ENCODE peak calls at places on chromosomes 12 and 14, in six cellular contexts. V is HEK293T, T is SIG-M5, G is left ventricle myocardium superior, A is NCI-H774, W is neuronal stem cell. Q is an unnamed sample.

GRCh38 chr14:53549956-53550355 is 396.8 kb upstream of the DDHD1 start:
- DNase-seq in W (no peak), T (no peak), G (no peak), V (no peak), A (no peak), Q (no peak)

GRCh38 chr14:30005114-30005698 is 77.6 kb upstream of the PRKD1 start:
- DNase-seq in T (no peak), A (peak), W (peak), V (peak), G (no peak), Q (peak)

GRCh38 chr12:99772274-99772673 is 124.7 kb downstream of the GARIN6 start:
- DNase-seq in V (no peak), G (no peak), A (no peak), T (no peak), W (no peak), Q (no peak)

GRCh38 chr12:69630191-69630590 is 19.5 kb upstream of the LRRC10 start:
- DNase-seq in T (no peak), V (no peak), G (no peak), A (no peak), W (no peak), Q (no peak)

GRCh38 chr12:95908573-95908972 is 33.8 kb downstream of the CCDC38 start:
- DNase-seq in A (no peak), T (no peak), W (no peak), V (no peak), G (no peak), Q (no peak)

GRCh38 chr12:69886101-69886500 is 61.1 kb downstream of the MYRFL start:
- DNase-seq in A (no peak), W (no peak), V (no peak), T (no peak), G (no peak), Q (peak)

GRCh38 chr12:67484788-67485480 is 163.6 kb upstream of the DYRK2 start:
- DNase-seq in V (no peak), T (no peak), G (no peak), A (no peak), W (no peak), Q (no peak)

GRCh38 chr12:66352197-66352596 is 49.9 kb downstream of the HELB start:
- DNase-seq in V (peak), G (no peak), A (no peak), T (no peak), W (no peak), Q (peak)

GRCh38 chr14:84003316-84003715 is 1526.6 kb upstream of the FLRT2 start:
- DNase-seq in T (no peak), G (no peak), A (no peak), W (no peak), V (no peak), Q (no peak)

GRCh38 chr14:34665785-34666425 is 36.0 kb upstream of the SNX6 start:
- DNase-seq in W (no peak), T (no peak), V (no peak), G (no peak), A (no peak), Q (no peak)

GRCh38 chr14:24463806-24464785 is 21.5 kb upstream of the SDR39U1 start:
- DNase-seq in A (no peak), V (no peak), T (no peak), W (no peak), G (no peak), Q (no peak)

GRCh38 chr14:67240168-67240932 is 885 bp upstream of the PALS1 start:
- DNase-seq in V (peak), G (peak), W (no peak), A (no peak), T (no peak), Q (peak)

GRCh38 chr12:115160290-115161108 is 476.5 kb upstream of the TBX3 start:
- DNase-seq in V (no peak), A (no peak), T (no peak), G (no peak), W (no peak), Q (no peak)

GRCh38 chr12:44476683-44477082 is 399.4 kb downstream of the NELL2 start:
- DNase-seq in V (no peak), T (no peak), G (no peak), A (no peak), W (no peak), Q (no peak)

GRCh38 chr14:58280954-58281787 is 17.2 kb upstream of the ARID4A start:
- DNase-seq in W (no peak), V (no peak), A (no peak), T (peak), G (no peak), Q (peak)

GRCh38 chr12:61676520-61676919 is 583.7 kb upstream of the USP15 start:
- DNase-seq in G (no peak), A (no peak), W (no peak), V (no peak), T (no peak), Q (no peak)

GRCh38 chr12:93130371-93131049 is 201.4 kb upstream of the EEA1 start:
- DNase-seq in W (no peak), A (no peak), T (no peak), V (no peak), G (no peak), Q (no peak)

GRCh38 chr12:39581592-39581991 is 38.0 kb downstream of the ABCD2 start:
- DNase-seq in W (no peak), G (no peak), A (no peak), V (no peak), T (no peak), Q (no peak)

GRCh38 chr12:76236640-76237039 is 111.6 kb downstream of the BBS10 start:
- DNase-seq in A (no peak), W (no peak), V (no peak), T (no peak), G (no peak), Q (no peak)

GRCh38 chr14:77133718-77134338 is 7.8 kb downstream of the ZDHHC22 start:
- DNase-seq in W (peak), V (peak), G (peak), A (no peak), T (no peak), Q (no peak)

GRCh38 chr12:80186727-80187217 is 87.4 kb downstream of the OTOGL start:
- DNase-seq in W (peak), A (peak), T (no peak), G (no peak), V (peak), Q (peak)